ENCODE peak calls at places on chromosomes 13 and 19, in four cellular contexts. One of them, this sample, is unnamed.

GRCh38 chr19:3813473-3814392 is 27.6 kb upstream of the MATK start:
- DNase-seq in RPMI7951: no peak
- DNase-seq in cardiac fibroblast: no peak
- DNase-seq in NCI-H446: no peak
- DNase-seq in this sample: no peak

GRCh38 chr13:109897988-109898623 is 111.7 kb upstream of the IRS2 start:
- DNase-seq in NCI-H446: no peak
- DNase-seq in RPMI7951: no peak
- DNase-seq in cardiac fibroblast: no peak
- DNase-seq in this sample: no peak

GRCh38 chr19:39236527-39236926 is 8.3 kb downstream of the IFNL3 start:
- DNase-seq in RPMI7951: no peak
- DNase-seq in cardiac fibroblast: no peak
- DNase-seq in NCI-H446: no peak
- DNase-seq in this sample: no peak

GRCh38 chr13:109155301-109155761 is 525.9 kb downstream of the MYO16 start:
- DNase-seq in NCI-H446: no peak
- DNase-seq in cardiac fibroblast: peak
- DNase-seq in RPMI7951: no peak
- DNase-seq in this sample: no peak

GRCh38 chr13:41017744-41018582 is 1.2 kb downstream of the ELF1 start:
- DNase-seq in cardiac fibroblast: no peak
- DNase-seq in NCI-H446: no peak
- DNase-seq in RPMI7951: peak
- DNase-seq in this sample: peak

GRCh38 chr19:5078666-5079409 is 109.9 kb downstream of the KDM4B start:
- DNase-seq in RPMI7951: no peak
- DNase-seq in cardiac fibroblast: no peak
- DNase-seq in NCI-H446: no peak
- DNase-seq in this sample: no peak

GRCh38 chr19:38739440-38740251 is 4.6 kb downstream of the CAPN12 start:
- DNase-seq in cardiac fibroblast: no peak
- DNase-seq in RPMI7951: no peak
- DNase-seq in NCI-H446: no peak
- DNase-seq in this sample: no peak

GRCh38 chr19:35117017-35117570 is 1.5 kb downstream of the FXYD3 start:
- DNase-seq in NCI-H446: no peak
- DNase-seq in RPMI7951: no peak
- DNase-seq in cardiac fibroblast: no peak
- DNase-seq in this sample: no peak

GRCh38 chr19:10501971-10502523 is 1.1 kb downstream of the KEAP1 start:
- DNase-seq in cardiac fibroblast: no peak
- DNase-seq in RPMI7951: peak
- DNase-seq in NCI-H446: peak
- DNase-seq in this sample: peak

GRCh38 chr13:46759861-46760260 is 37.1 kb downstream of the ESD start:
- DNase-seq in RPMI7951: no peak
- DNase-seq in cardiac fibroblast: peak
- DNase-seq in NCI-H446: no peak
- DNase-seq in this sample: peak

GRCh38 chr13:106488671-106489070 is 46.8 kb downstream of the EFNB2 start:
- DNase-seq in RPMI7951: no peak
- DNase-seq in cardiac fibroblast: no peak
- DNase-seq in NCI-H446: no peak
- DNase-seq in this sample: no peak

GRCh38 chr13:54356849-54357248 is 1328.2 kb downstream of the OLFM4 start:
- DNase-seq in cardiac fibroblast: no peak
- DNase-seq in NCI-H446: no peak
- DNase-seq in RPMI7951: no peak
- DNase-seq in this sample: no peak

GRCh38 chr13:51761638-51762350 is 42.2 kb downstream of the DHRS12 start:
- DNase-seq in RPMI7951: no peak
- DNase-seq in cardiac fibroblast: peak
- DNase-seq in NCI-H446: no peak
- DNase-seq in this sample: no peak

GRCh38 chr19:1070576-1070930 is 3.6 kb downstream of the ARHGAP45 start:
- DNase-seq in NCI-H446: no peak
- DNase-seq in RPMI7951: no peak
- DNase-seq in cardiac fibroblast: no peak
- DNase-seq in this sample: no peak

GRCh38 chr13:58056411-58056810 is 424.9 kb downstream of the PCDH17 start:
- DNase-seq in NCI-H446: no peak
- DNase-seq in cardiac fibroblast: no peak
- DNase-seq in RPMI7951: no peak
- DNase-seq in this sample: peak

GRCh38 chr13:69199664-69200063 is 908.0 kb upstream of the ATXN8OS start:
- DNase-seq in cardiac fibroblast: no peak
- DNase-seq in RPMI7951: no peak
- DNase-seq in NCI-H446: no peak
- DNase-seq in this sample: no peak

GRCh38 chr13:39784347-39784746 is 128.9 kb downstream of the COG6 start:
- DNase-seq in cardiac fibroblast: peak
- DNase-seq in RPMI7951: no peak
- DNase-seq in NCI-H446: no peak
- DNase-seq in this sample: no peak

GRCh38 chr19:19165396-19165795 is 4.7 kb downstream of the MEF2B start:
- DNase-seq in RPMI7951: no peak
- DNase-seq in cardiac fibroblast: no peak
- DNase-seq in NCI-H446: no peak
- DNase-seq in this sample: no peak

GRCh38 chr19:21498651-21499050 is 6.8 kb upstream of the ZNF429 start:
- DNase-seq in cardiac fibroblast: no peak
- DNase-seq in RPMI7951: no peak
- DNase-seq in NCI-H446: no peak
- DNase-seq in this sample: no peak